ENCODE peak calls at places on chromosomes 5 and 9, in ten cellular contexts. O is K562, U is HCT116, F is endothelial cell of umbilical vein, V is sigmoid colon, B is GM12878, H is SK-N-SH, N is upper lobe of left lung, P is Panc1, Y is transverse colon. Q is an unnamed sample.

GRCh38 chr9:137030528-137030927 is 1.4 kb downstream of the FUT7 start:
- DNase-seq in V (no peak), O (no peak), B (peak; percentile 42), U (no peak), H (no peak), N (peak; percentile 78), F (no peak), P (no peak), Y (no peak), Q (peak; percentile 39)

GRCh38 chr9:86396412-86396811 is 42.2 kb upstream of the TUT7 start:
- DNase-seq in N (no peak), F (no peak), B (no peak), V (no peak), Y (no peak), P (no peak), O (no peak), H (no peak), U (no peak), Q (no peak)

GRCh38 chr9:77616191-77616590 is 31.9 kb downstream of the GNA14 start:
- DNase-seq in Y (no peak), U (no peak), H (no peak), O (no peak), V (no peak), B (no peak), F (peak; percentile 64), N (no peak), P (no peak), Q (no peak)

GRCh38 chr9:113599647-113600476 is 136.3 kb downstream of the RGS3 start:
- DNase-seq in Y (no peak), B (no peak), N (no peak), F (peak; percentile 81), H (no peak), O (no peak), U (no peak), P (no peak), V (no peak), Q (no peak)

GRCh38 chr5:22649076-22649475 is 204.1 kb downstream of the CDH12 start:
- DNase-seq in H (no peak), F (peak; percentile 87), O (no peak), U (no peak), B (no peak), P (no peak), N (no peak), V (no peak), Y (no peak), Q (peak; percentile 55)

GRCh38 chr9:125074976-125075375 is 68.4 kb downstream of the SCAI start:
- DNase-seq in O (no peak), U (no peak), V (no peak), B (no peak), P (no peak), Y (no peak), H (no peak), F (peak; percentile 57), N (no peak), Q (no peak)

GRCh38 chr5:59620535-59621212 is 272.9 kb downstream of the PDE4D start:
- DNase-seq in N (no peak), U (no peak), P (no peak), V (no peak), Y (no peak), O (no peak), H (no peak), F (no peak), B (no peak), Q (no peak)

GRCh38 chr5:19767987-19768386 is 220.0 kb downstream of the CDH18 start:
- DNase-seq in P (no peak), O (no peak), Y (no peak), N (no peak), F (peak; percentile 78), V (no peak), B (no peak), H (no peak), U (no peak), Q (no peak)

GRCh38 chr5:53360811-53361210 is 119.6 kb upstream of the FST start:
- DNase-seq in O (no peak), F (peak; percentile 27), Y (no peak), H (no peak), N (no peak), V (no peak), P (no peak), U (peak; percentile 4), B (no peak), Q (no peak)

GRCh38 chr5:68189613-68190012 is 25.9 kb upstream of the PIK3R1 start:
- DNase-seq in O (no peak), N (no peak), Y (no peak), P (no peak), F (no peak), V (no peak), B (no peak), H (no peak), U (no peak), Q (no peak)

GRCh38 chr5:114789773-114790402 is 379.8 kb downstream of the TRIM36 start:
- DNase-seq in O (peak; percentile 3), N (no peak), V (no peak), B (no peak), U (peak; percentile 34), P (no peak), F (no peak), H (peak; percentile 30), Y (no peak), Q (no peak)

GRCh38 chr5:106985174-106985573 is 685.6 kb downstream of the EFNA5 start:
- DNase-seq in Y (no peak), N (no peak), B (no peak), H (no peak), U (no peak), O (no peak), V (no peak), F (no peak), P (no peak), Q (no peak)
- TF ChIP-seq POLR2AphosphoS5 in Y (no peak), N (no peak), B (no peak), H (no peak), U (no peak), O (no peak), V (no peak), F (no peak), P (no peak), Q (no peak)

GRCh38 chr5:109200221-109200620 is 209.6 kb downstream of the PJA2 start:
- DNase-seq in P (no peak), N (no peak), V (no peak), F (no peak), B (no peak), Y (no peak), H (no peak), U (no peak), O (no peak), Q (no peak)

GRCh38 chr5:109195667-109196066 is 214.1 kb downstream of the PJA2 start:
- DNase-seq in Y (no peak), B (no peak), N (no peak), F (no peak), P (no peak), V (no peak), U (no peak), H (no peak), O (no peak), Q (no peak)

GRCh38 chr5:109196486-109196885 is 213.3 kb downstream of the PJA2 start:
- DNase-seq in N (no peak), F (peak; percentile 53), H (no peak), Y (no peak), U (no peak), O (no peak), P (no peak), B (no peak), V (no peak), Q (no peak)

DNA sequence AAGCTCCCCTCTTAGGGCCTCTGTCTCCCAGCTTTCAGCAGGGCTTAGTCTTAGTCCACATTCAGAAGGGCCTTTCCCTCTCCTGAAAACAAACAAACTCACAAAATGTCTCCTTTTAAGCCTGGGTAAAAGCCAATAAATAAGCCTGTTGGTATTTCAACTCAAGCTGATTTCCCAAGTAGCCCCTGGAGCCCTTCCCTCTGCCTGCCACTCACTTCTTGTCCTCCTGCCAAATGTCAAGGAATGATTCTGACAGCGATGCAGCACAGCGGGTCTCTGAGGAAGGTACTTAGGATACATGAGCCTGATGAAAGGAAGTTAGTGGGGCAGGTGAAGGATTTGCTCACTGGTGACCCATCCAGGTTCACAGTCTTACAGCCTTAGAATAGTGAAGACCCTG is 210.5 kb downstream of the PJA2 start:
- DNase-seq in B (no peak), F (no peak), N (no peak), V (no peak), U (no peak), P (no peak), O (no peak), Y (no peak), H (no peak), Q (no peak)
- H3K4me3 ChIP-seq in B (no peak overlapping the region), F (no peak overlapping the region), N (no peak overlapping the region), V (no peak overlapping the region), U (no peak overlapping the region), P (no peak overlapping the region), O (no peak overlapping the region), Y (no peak overlapping the region), H (no peak overlapping the region), Q (no peak overlapping the region)

DNA sequence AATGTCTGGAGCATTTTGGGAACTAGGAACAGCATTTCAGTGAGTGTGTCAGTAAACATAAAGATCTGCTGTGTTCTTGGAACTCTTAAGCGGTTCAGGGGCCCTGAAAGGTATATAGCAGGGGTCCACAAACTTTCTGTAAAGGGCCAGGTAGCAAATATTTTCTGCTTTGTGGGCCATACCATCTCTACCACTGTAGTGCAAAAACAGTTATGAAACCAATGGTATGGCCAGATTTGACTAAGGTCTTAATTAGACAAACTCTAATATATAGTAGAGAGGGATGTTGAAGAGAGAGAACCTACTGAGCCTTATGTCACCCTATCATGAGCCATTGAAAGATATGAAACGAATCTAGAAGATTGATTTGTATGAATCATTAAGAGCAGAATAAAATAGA is 5.3 kb downstream of the TNPO1 start:
- DNase-seq in P (no peak), Y (no peak), O (no peak), H (no peak), N (no peak), V (no peak), B (no peak), U (no peak), F (no peak), Q (no peak)
- H3K4me1 ChIP-seq in P (peaks cover 46% of the 10 kb centered on the region), Y (peaks cover 19% of the 10 kb centered on the region), O (peaks cover 8% of the 10 kb centered on the region), H (peaks cover 20% of the 10 kb centered on the region), N (peaks cover 27% of the 10 kb centered on the region), V (peaks cover 36% of the 10 kb centered on the region), B (peaks cover 12% of the 10 kb centered on the region), U (peaks cover 19% of the 10 kb centered on the region), F (peaks cover 40% of the 10 kb centered on the region), Q (peaks cover 66% of the 10 kb centered on the region)

GRCh38 chr5:171201285-171201684 is 107.8 kb upstream of the TLX3 start:
- DNase-seq in P (no peak), H (peak; percentile 49), B (no peak), V (no peak), U (no peak), O (no peak), N (no peak), F (no peak), Y (no peak), Q (no peak)

GRCh38 chr5:171207256-171207866 is 101.7 kb upstream of the TLX3 start:
- DNase-seq in P (peak; percentile 20), V (no peak), U (peak; percentile 43), B (no peak), O (peak; percentile 30), N (no peak), H (peak; percentile 15), Y (no peak), F (peak; percentile 72), Q (no peak)

DNA sequence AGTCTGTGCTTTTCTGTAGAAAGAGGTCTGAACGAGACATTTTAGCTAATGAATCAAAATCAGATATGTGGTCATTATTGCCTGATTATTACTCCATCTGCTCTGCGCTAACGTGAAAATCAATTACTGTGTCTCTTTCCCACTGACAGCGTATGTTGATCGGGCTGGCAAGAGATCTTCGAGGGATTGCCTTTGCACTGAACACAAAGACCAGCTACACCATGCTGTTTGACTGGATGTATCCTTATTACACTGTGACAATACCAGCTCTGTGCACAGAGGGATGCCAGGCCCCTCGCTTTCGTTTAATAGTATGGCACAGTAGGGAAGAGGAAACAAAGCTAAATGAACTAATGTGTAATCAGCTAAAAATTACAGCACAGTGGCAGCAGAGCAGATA is 103.7 kb upstream of the TLX3 start:
- DNase-seq in P (no peak), F (no peak), O (no peak), Y (no peak), U (no peak), N (no peak), V (no peak), B (no peak), H (peak; percentile 44), Q (no peak)
- TF ChIP-seq POLR2AphosphoS5 in P (no peak), F (no peak), O (no peak), Y (no peak), U (no peak), N (no peak), V (no peak), B (no peak), H (no peak), Q (no peak)

Q was measured in stomach.